ENCODE peak calls at places on chromosomes 3 and 15, in nine cellular contexts. T, H, N, I, Z, O, V, L and U are unnamed samples.

GRCh38 chr15:25859838-25860645 is 3.1 kb downstream of the ATP10A start:
- DNase-seq in V (no peak), T (no peak), N (no peak), H (no peak), I (no peak), Z (no peak), L (no peak), O (peak), U (no peak)

GRCh38 chr3:57078366-57079220 is 18.1 kb downstream of the SPATA12 start:
- DNase-seq in V (peak), T (no peak), I (peak), Z (peak), O (peak), L (peak), H (peak), N (peak), U (peak)

GRCh38 chr3:189195302-189195701 is 23.5 kb downstream of the TPRG1 start:
- DNase-seq in N (no peak), Z (no peak), L (no peak), H (peak), I (peak), V (no peak), T (no peak), O (no peak), U (no peak)

GRCh38 chr15:29437888-29438713 is 168.5 kb upstream of the NSMCE3 start:
- DNase-seq in T (no peak), I (peak), Z (no peak), V (no peak), H (no peak), O (no peak), L (no peak), N (no peak), U (no peak)

GRCh38 chr3:4643904-4644547 is 150.9 kb downstream of the ITPR1 start:
- DNase-seq in O (no peak), Z (no peak), I (no peak), L (no peak), T (no peak), H (no peak), N (no peak), V (no peak), U (no peak)

GRCh38 chr3:150546226-150547044 is at the start of the genes EIF2A and SERP1:
- DNase-seq in Z (peak), O (peak), H (peak), T (peak), V (peak), I (peak), L (peak), N (peak), U (peak)

GRCh38 chr15:80710635-80711553 is 15.8 kb downstream of the ABHD17C start:
- DNase-seq in Z (no peak), I (no peak), O (peak), T (no peak), H (peak), V (no peak), N (no peak), L (no peak), U (no peak)

GRCh38 chr15:98853161-98853560 is 154.4 kb downstream of the PGPEP1L start:
- DNase-seq in Z (peak), H (peak), L (peak), T (peak), V (peak), O (peak), N (peak), I (peak), U (peak)

GRCh38 chr3:57086201-57086600 is 25.7 kb downstream of the SPATA12 start:
- DNase-seq in Z (no peak), N (no peak), T (no peak), L (no peak), H (no peak), O (peak), V (no peak), I (no peak), U (no peak)

GRCh38 chr15:83110361-83110760 is 2.9 kb downstream of the TM6SF1 start:
- DNase-seq in T (no peak), I (peak), N (no peak), V (no peak), H (no peak), Z (no peak), L (no peak), O (no peak), U (no peak)

GRCh38 chr15:29131336-29132109 is 138.1 kb downstream of the NSMCE3 start:
- DNase-seq in N (no peak), O (no peak), L (peak), V (no peak), Z (peak), T (no peak), I (no peak), H (peak), U (no peak)

GRCh38 chr3:160403796-160404510 is 4.5 kb downstream of the SMC4 start:
- DNase-seq in O (peak), I (no peak), N (no peak), Z (no peak), L (no peak), T (no peak), H (no peak), V (no peak), U (no peak)

GRCh38 chr3:108345492-108346205 is 49.3 kb downstream of the HHLA2 start:
- DNase-seq in Z (no peak), O (peak), N (no peak), L (peak), H (peak), I (peak), T (no peak), V (no peak), U (no peak)

GRCh38 chr3:94293793-94294195 is 230.9 kb downstream of the NSUN3 start:
- DNase-seq in Z (no peak), I (peak), H (no peak), N (no peak), T (no peak), V (no peak), L (no peak), O (no peak), U (no peak)

GRCh38 chr15:55526559-55527036 is 18.6 kb upstream of the DNAAF4 start:
- DNase-seq in T (peak), H (peak), L (no peak), I (peak), V (no peak), O (peak), Z (no peak), N (peak), U (peak)

GRCh38 chr3:99505646-99506269 is 132.6 kb upstream of the COL8A1 start:
- DNase-seq in N (no peak), V (no peak), Z (no peak), H (peak), I (no peak), O (peak), L (no peak), T (no peak), U (peak)